ENCODE peak calls at places on chromosomes 2 and 18, in four cellular contexts. N is HepG2, K is HCT116, D is GM12878. L is an unnamed sample.

GRCh38 chr2:150143087-150143536 is 344.4 kb downstream of the RND3 start:
- DNase-seq in N (no peak), K (no peak), D (no peak), L (no peak)

GRCh38 chr2:194363295-194363694 is 1293.7 kb upstream of the SLC39A10 start:
- DNase-seq in N (no peak), K (no peak), D (no peak), L (no peak)

GRCh38 chr2:154686162-154686561 is 12.3 kb upstream of the KCNJ3 start:
- DNase-seq in N (no peak), K (no peak), D (no peak), L (no peak)

GRCh38 chr2:28683100-28683706 is 68.4 kb upstream of the PPP1CB start:
- DNase-seq in N (peak), K (peak), D (no peak), L (peak)

GRCh38 chr2:179422037-179422643 is 157.5 kb upstream of the SESTD1 start:
- DNase-seq in N (peak), K (peak), D (no peak), L (peak)

GRCh38 chr2:111209045-111209514 is 88.4 kb downstream of the BCL2L11 start:
- DNase-seq in N (no peak), K (no peak), D (peak), L (no peak)

GRCh38 chr2:163574309-163574708 is 161.5 kb downstream of the FIGN start:
- DNase-seq in N (no peak), K (no peak), D (no peak), L (no peak)

GRCh38 chr2:215407596-215408264 is 28.1 kb downstream of the FN1 start:
- DNase-seq in N (no peak), K (no peak), D (no peak), L (no peak)

GRCh38 chr2:179521944-179522343 is 257.3 kb upstream of the SESTD1 start:
- DNase-seq in N (peak), K (no peak), D (no peak), L (no peak)

GRCh38 chr18:5142859-5143258 is 54.2 kb downstream of the AKAIN1 start:
- DNase-seq in N (no peak), K (no peak), D (no peak), L (no peak)

GRCh38 chr2:233705911-233706506 is 6.7 kb upstream of the UGT1A5 start:
- DNase-seq in N (no peak), K (no peak), D (no peak), L (no peak)

GRCh38 chr2:163469561-163469962 is 266.2 kb downstream of the FIGN start:
- DNase-seq in N (no peak), K (no peak), D (no peak), L (no peak)

GRCh38 chr2:38535745-38536506 is 66.8 kb downstream of the HNRNPLL start:
- DNase-seq in N (peak), K (peak), D (no peak), L (peak)

GRCh38 chr2:31227711-31228125 is 6.2 kb upstream of the EHD3 start:
- DNase-seq in N (no peak), K (no peak), D (no peak), L (no peak)

GRCh38 chr18:44392933-44393332 is 287.8 kb upstream of the SETBP1 start:
- DNase-seq in N (no peak), K (no peak), D (no peak), L (no peak)

GRCh38 chr2:223297788-223298187 is 245.8 kb downstream of the KCNE4 start:
- DNase-seq in N (no peak), K (no peak), D (no peak), L (no peak)

GRCh38 chr2:24935145-24935544 is 15.1 kb upstream of the ADCY3 start:
- DNase-seq in N (no peak), K (no peak), D (no peak), L (no peak)

GRCh38 chr2:106816974-106817373 is 69.0 kb downstream of the ST6GAL2 start:
- DNase-seq in N (no peak), K (no peak), D (no peak), L (no peak)

GRCh38 chr2:54952978-54953456 is 97.2 kb downstream of the RTN4 start:
- DNase-seq in N (no peak), K (no peak), D (no peak), L (peak)

GRCh38 chr2:232543491-232543890 is 4.0 kb downstream of the CHRNG start:
- DNase-seq in N (no peak), K (no peak), D (no peak), L (no peak)

GRCh38 chr2:219406861-219407230 is 11.3 kb upstream of the DES start:
- DNase-seq in N (no peak), K (no peak), D (no peak), L (no peak)

GRCh38 chr2:43400508-43400907 is 174.1 kb upstream of the ZFP36L2 start:
- DNase-seq in N (no peak), K (no peak), D (no peak), L (no peak)

GRCh38 chr2:120985997-120986651 is 250.5 kb downstream of the GLI2 start:
- DNase-seq in N (no peak), K (no peak), D (no peak), L (no peak)

GRCh38 chr2:44927979-44928659 is 13.4 kb upstream of the SIX3 start:
- DNase-seq in N (no peak), K (no peak), D (no peak), L (no peak)
- TF ChIP-seq JUND in N (no peak), K (no peak), D (no peak), L (no peak)

GRCh38 chr2:160157861-160158813 is 41.9 kb downstream of the ITGB6 start:
- DNase-seq in N (no peak), K (no peak), D (no peak), L (peak)
- TF ChIP-seq JUND in N (no peak), K (no peak), D (no peak), L (no peak)

DNA sequence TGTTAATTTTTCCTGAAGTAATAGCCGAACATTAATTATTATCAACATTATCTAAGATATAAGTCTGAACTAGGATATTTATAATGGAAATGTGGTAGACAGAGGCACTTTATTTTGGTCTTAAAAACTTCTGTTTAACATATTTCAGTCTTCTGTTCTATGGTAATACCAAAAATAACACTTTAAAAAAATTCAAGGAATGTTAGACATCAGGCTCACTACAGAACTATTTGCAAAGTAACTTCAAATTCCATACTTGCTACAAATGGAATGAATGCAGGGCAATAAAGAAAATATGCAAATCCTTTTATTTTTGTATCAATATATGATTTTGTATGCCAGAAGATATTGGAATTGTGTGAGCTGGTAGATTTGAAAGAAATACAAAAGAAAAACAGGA is 345.5 kb upstream of the DSEL start:
- DNase-seq in N (no peak), K (no peak), D (no peak), L (no peak)
- TF ChIP-seq JUND in N (no peak), K (no peak), D (no peak), L (no peak)

GRCh38 chr2:217845251-217845650 is 157.5 kb downstream of the TNS1 start:
- DNase-seq in N (no peak), K (no peak), D (no peak), L (no peak)

GRCh38 chr2:217847106-217847505 is 155.7 kb downstream of the TNS1 start:
- DNase-seq in N (peak), K (no peak), D (no peak), L (no peak)

GRCh38 chr2:217847552-217848350 is 155.0 kb downstream of the TNS1 start:
- DNase-seq in N (no peak), K (no peak), D (no peak), L (no peak)

GRCh38 chr2:217844696-217845095 is 158.1 kb downstream of the TNS1 start:
- DNase-seq in N (no peak), K (no peak), D (no peak), L (no peak)

GRCh38 chr2:217846321-217846743 is 156.5 kb downstream of the TNS1 start:
- DNase-seq in N (no peak), K (no peak), D (no peak), L (peak)
- TF ChIP-seq JUND in N (no peak), K (no peak), D (no peak), L (no peak)